ENCODE peak calls at places on chromosomes 6 and 20, in six cellular contexts. R, T, M, N, G and I are unnamed samples.
A peak's percentile ranks its signal among the peaks of the same experiment; 100 is the strongest.

GRCh38 chr6:9496837-9497236 is 918.0 kb downstream of the TFAP2A start:
- DNase-seq in R (no peak), T (no peak), M (no peak), N (no peak), G (peak; percentile 58), I (no peak)

GRCh38 chr6:119818876-119819275 is 469.3 kb upstream of the MAN1A1 start:
- DNase-seq in R (no peak), T (no peak), M (no peak), N (no peak), G (no peak), I (no peak)

GRCh38 chr6:44056392-44057237 is 70.6 kb downstream of the MRPL14 start:
- DNase-seq in R (peak; percentile 85), T (no peak), M (no peak), N (peak; percentile 68), G (peak; percentile 83), I (no peak)

GRCh38 chr20:25538838-25539665 is 46.3 kb downstream of the NINL start:
- DNase-seq in R (no peak), T (no peak), M (no peak), N (no peak), G (no peak), I (no peak)

GRCh38 chr6:33312361-33313104 is 1.3 kb downstream of the TAPBP start:
- DNase-seq in R (peak; percentile 72), T (peak; percentile 55), M (no peak), N (peak; percentile 50), G (peak; percentile 65), I (no peak)

GRCh38 chr6:159682265-159682664 is 10.8 kb downstream of the SOD2 start:
- DNase-seq in R (no peak), T (no peak), M (no peak), N (no peak), G (no peak), I (no peak)

GRCh38 chr20:64233725-64234124 is 21.8 kb upstream of the PCMTD2 start:
- DNase-seq in R (no peak), T (no peak), M (no peak), N (peak; percentile 62), G (no peak), I (no peak)

GRCh38 chr6:139137716-139138115 is 2.8 kb downstream of the HECA start:
- DNase-seq in R (no peak), T (no peak), M (no peak), N (no peak), G (no peak), I (no peak)

DNA sequence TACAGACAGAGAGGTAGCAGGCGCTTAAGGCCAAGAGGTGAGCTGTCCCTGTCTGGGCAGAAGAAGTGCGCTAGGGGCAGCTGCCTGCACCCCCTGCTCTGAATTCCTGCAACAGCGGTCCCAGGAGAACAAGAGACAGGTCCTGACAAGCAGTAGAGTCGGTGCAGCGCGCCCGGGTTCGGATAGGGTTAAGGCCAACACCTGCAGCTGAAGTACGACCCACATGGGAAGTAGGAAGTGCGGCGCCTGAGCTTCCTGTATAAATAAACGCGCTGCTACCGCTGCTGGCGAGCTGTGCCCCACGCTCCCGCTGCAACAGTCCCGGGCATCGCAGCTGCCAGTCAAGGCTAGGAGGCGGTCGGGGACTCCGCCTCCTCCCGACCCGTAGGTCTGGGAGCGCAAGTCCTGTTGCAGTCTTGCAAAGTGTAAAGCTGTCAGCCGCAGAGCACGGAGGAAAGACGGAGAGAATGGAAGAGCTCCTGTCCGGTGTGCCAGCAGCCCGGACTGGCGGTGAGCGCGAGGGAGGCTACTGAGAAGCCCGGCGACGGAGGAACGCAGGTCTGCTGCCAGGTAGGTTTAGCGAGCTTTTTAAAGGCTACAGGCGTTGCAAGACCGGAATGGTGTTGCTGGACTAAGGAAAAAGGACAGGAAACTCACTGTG is at the start of gene RNF144B:
- DNase-seq in R (peak; percentile 71), T (peak; percentile 56), M (peak; percentile 80), N (peak; percentile 81), G (peak; percentile 55), I (peak; percentile 84)
- H3K27ac ChIP-seq in R (peak within 1 kb of the TSS; percentile 13), T (peak within 1 kb of the TSS; percentile 73), M (peak within 1 kb of the TSS; percentile 94), N (peak within 1 kb of the TSS; percentile 87), G (no peak within 1 kb of the TSS), I (peak within 1 kb of the TSS; percentile 69)

GRCh38 chr20:44863661-44864060 is 21.8 kb upstream of the YWHAB start:
- DNase-seq in R (peak; percentile 18), T (no peak), M (no peak), N (no peak), G (no peak), I (no peak)
- H3K27ac ChIP-seq in R (no peak overlapping the region), T (no peak overlapping the region), M (no peak overlapping the region), N (no peak overlapping the region), G (no peak overlapping the region), I (no peak overlapping the region)

GRCh38 chr20:34365765-34366213 is 2.7 kb downstream of the ITCH start:
- DNase-seq in R (no peak), T (no peak), M (no peak), N (no peak), G (no peak), I (no peak)

GRCh38 chr20:34362502-34363061 is 491 bp upstream of the ITCH start:
- DNase-seq in R (no peak), T (no peak), M (no peak), N (no peak), G (no peak), I (no peak)

GRCh38 chr20:34363062-34364012 is at the start of gene ITCH:
- DNase-seq in R (peak; percentile 95), T (peak; percentile 95), M (peak; percentile 90), N (peak; percentile 95), G (peak; percentile 87), I (peak; percentile 91)

GRCh38 chr20:34367155-34367554 is 4.1 kb downstream of the ITCH start:
- DNase-seq in R (no peak), T (no peak), M (no peak), N (no peak), G (no peak), I (no peak)

GRCh38 chr20:34364013-34364382 is 925 bp downstream of the ITCH start:
- DNase-seq in R (peak; percentile 54), T (peak; percentile 27), M (no peak), N (no peak), G (peak; percentile 35), I (no peak)
- H3K27ac ChIP-seq in R (peak overlapping the region; percentile 96), T (peak overlapping the region; percentile 91), M (peak overlapping the region; percentile 91), N (peak overlapping the region; percentile 90), G (peak overlapping the region; percentile 89), I (peak overlapping the region; percentile 73)

DNA sequence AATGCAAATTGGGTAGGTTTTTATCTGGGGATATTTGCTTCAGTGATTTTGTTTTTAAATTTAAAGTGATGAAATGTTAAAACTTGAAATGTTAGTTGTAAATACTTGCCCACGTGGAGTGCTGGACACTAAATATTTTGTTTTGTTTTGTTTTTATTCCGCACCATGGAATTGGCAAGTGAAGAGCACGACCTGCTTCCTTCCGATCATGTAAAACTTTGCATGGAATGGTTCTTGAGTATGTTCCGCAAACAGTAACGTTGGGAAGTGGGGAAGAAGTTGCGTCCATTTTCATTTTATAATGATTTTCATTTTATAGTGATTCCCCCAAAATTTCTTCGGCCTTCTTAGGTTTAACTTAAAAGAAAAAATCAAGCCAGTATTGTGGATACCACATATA is 773 bp downstream of the IRAK1BP1 start:
- DNase-seq in R (no peak), T (no peak), M (no peak), N (no peak), G (no peak), I (no peak)
- H3K27ac ChIP-seq in R (no peak overlapping the region), T (no peak overlapping the region), M (peak overlapping the region; percentile 83), N (no peak overlapping the region), G (no peak overlapping the region), I (no peak overlapping the region)

GRCh38 chr6:12066297-12066696 is 54.2 kb downstream of the HIVEP1 start:
- DNase-seq in R (peak; percentile 25), T (no peak), M (no peak), N (no peak), G (peak; percentile 72), I (no peak)

GRCh38 chr6:12064538-12064937 is 52.4 kb downstream of the HIVEP1 start:
- DNase-seq in R (no peak), T (no peak), M (no peak), N (no peak), G (no peak), I (no peak)

GRCh38 chr6:12064125-12064524 is 52.0 kb downstream of the HIVEP1 start:
- DNase-seq in R (no peak), T (no peak), M (no peak), N (no peak), G (no peak), I (no peak)

GRCh38 chr6:12062605-12063004 is 50.5 kb downstream of the HIVEP1 start:
- DNase-seq in R (no peak), T (no peak), M (no peak), N (no peak), G (no peak), I (no peak)

GRCh38 chr6:12065321-12066140 is 53.4 kb downstream of the HIVEP1 start:
- DNase-seq in R (no peak), T (no peak), M (no peak), N (no peak), G (no peak), I (no peak)
- H3K27ac ChIP-seq in R (peak overlapping the region; percentile 79), T (no peak overlapping the region), M (no peak overlapping the region), N (no peak overlapping the region), G (no peak overlapping the region), I (no peak overlapping the region)

GRCh38 chr6:118768904-118769325 is 117.5 kb upstream of the CEP85L start:
- DNase-seq in R (no peak), T (no peak), M (no peak), N (no peak), G (no peak), I (no peak)

GRCh38 chr6:118770112-118770788 is 118.9 kb upstream of the CEP85L start:
- DNase-seq in R (no peak), T (no peak), M (no peak), N (no peak), G (no peak), I (no peak)

GRCh38 chr6:118771253-118771652 is 119.9 kb upstream of the CEP85L start:
- DNase-seq in R (no peak), T (no peak), M (no peak), N (no peak), G (no peak), I (no peak)

GRCh38 chr6:118772886-118773285 is 121.1 kb upstream of the ASF1A start:
- DNase-seq in R (no peak), T (no peak), M (no peak), N (no peak), G (no peak), I (no peak)

DNA sequence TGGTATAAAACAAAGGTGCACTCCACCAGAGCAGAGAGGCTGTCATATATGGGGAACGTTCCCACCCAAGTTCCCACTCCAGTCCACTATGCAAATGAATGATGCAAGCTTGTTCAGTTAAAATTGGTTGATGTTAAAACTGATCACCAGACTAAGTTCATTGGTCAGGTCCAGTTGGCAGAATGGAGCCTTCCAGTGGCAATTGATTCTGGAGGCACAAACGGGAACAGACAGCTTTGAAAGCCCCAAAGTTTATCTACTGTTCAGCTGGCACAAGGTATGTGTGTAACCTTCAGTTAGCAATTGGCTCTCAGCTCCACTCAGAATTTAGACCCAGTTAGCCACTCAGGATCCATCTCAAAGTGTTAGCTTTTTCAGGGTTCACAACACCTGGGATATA is 119.4 kb upstream of the CEP85L start:
- DNase-seq in R (no peak), T (no peak), M (no peak), N (no peak), G (no peak), I (no peak)
- H3K27ac ChIP-seq in R (no peak overlapping the region), T (no peak overlapping the region), M (no peak overlapping the region), N (no peak overlapping the region), G (no peak overlapping the region), I (no peak overlapping the region)